ENCODE peak calls at places on chromosome 13, in five cellular contexts. W, N, S, A and I are unnamed samples.

GRCh38 chr13:76148926-76149325 is 512.8 kb downstream of the LMO7 start:
- DNase-seq in N (no peak), A (no peak), S (no peak), W (no peak), I (no peak)

GRCh38 chr13:78138756-78139155 is 220.1 kb upstream of the EDNRB start:
- DNase-seq in S (no peak), N (no peak), A (no peak), W (no peak), I (no peak)

GRCh38 chr13:38045278-38046048 is 175.9 kb upstream of the TRPC4 start:
- DNase-seq in A (no peak), S (no peak), W (peak), N (no peak), I (no peak)

GRCh38 chr13:108176685-108177274 is 38.6 kb downstream of the LIG4 start:
- DNase-seq in W (peak), A (no peak), N (peak), S (no peak), I (no peak)

GRCh38 chr13:53301449-53301848 is 272.8 kb downstream of the OLFM4 start:
- DNase-seq in A (no peak), W (no peak), S (no peak), N (no peak), I (no peak)

GRCh38 chr13:50340566-50341287 is 325.5 kb downstream of the KCNRG start:
- DNase-seq in N (no peak), A (no peak), S (no peak), W (peak), I (no peak)

GRCh38 chr13:49746111-49746510 is 46.4 kb downstream of the KPNA3 start:
- DNase-seq in W (no peak), S (no peak), A (no peak), N (peak), I (no peak)

GRCh38 chr13:41200126-41200525 is 5.8 kb upstream of the KBTBD7 start:
- DNase-seq in N (no peak), A (no peak), W (no peak), S (no peak), I (no peak)

GRCh38 chr13:109790071-109790470 is 3.7 kb upstream of the IRS2 start:
- DNase-seq in N (no peak), S (no peak), W (no peak), A (no peak), I (no peak)

GRCh38 chr13:109792416-109793090 is 6.2 kb upstream of the IRS2 start:
- DNase-seq in N (no peak), A (no peak), S (no peak), W (no peak), I (no peak)

GRCh38 chr13:109788372-109789195 is 2.2 kb upstream of the IRS2 start:
- DNase-seq in S (no peak), W (no peak), N (no peak), A (no peak), I (no peak)

GRCh38 chr13:109789262-109789661 is 2.9 kb upstream of the IRS2 start:
- DNase-seq in S (no peak), N (no peak), A (no peak), W (no peak), I (no peak)

DNA sequence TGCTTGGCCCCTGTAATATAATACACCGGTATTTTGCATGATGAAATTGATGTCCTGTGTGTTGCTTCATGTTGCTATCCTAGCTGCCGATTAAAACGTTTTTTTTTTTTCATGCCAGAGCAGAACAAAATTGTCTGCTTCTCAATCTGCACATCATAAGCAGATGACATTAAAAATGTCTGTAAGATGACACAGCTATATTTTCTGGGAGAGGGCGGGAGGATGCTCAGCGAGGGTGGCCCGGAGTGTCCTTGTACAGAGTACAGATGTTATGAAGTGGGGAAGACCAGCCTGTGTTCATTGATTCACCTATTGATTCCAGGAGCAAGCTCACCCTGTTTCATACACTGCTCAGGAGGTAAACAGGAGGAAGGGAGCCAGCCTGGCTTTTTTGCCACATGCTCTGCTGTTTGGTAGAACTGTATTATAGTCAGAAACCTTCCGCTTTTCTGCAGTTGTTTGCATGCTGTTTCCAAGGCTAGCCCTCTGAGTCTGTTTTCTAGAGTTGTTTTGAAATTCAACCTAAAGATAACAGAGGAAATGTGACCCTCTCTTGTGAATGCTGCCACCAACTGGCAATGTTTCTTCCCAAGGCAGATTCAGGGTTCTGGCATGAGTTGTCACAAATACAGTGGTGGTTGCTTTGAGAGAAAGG is 4.7 kb upstream of the IRS2 start:
- DNase-seq in A (no peak), W (peak), N (no peak), S (no peak), I (no peak)
- TF ChIP-seq CTCF in A (no peak), W (peak), N (peak), S (peak), I (peak)

GRCh38 chr13:24124789-24125476 is 35.6 kb upstream of the SPATA13 start:
- DNase-seq in N (no peak), S (no peak), W (peak), A (no peak), I (no peak)

GRCh38 chr13:24128112-24128511 is 32.4 kb upstream of the SPATA13 start:
- DNase-seq in N (no peak), A (no peak), S (no peak), W (no peak), I (no peak)

GRCh38 chr13:24128962-24129361 is 31.6 kb upstream of the SPATA13 start:
- DNase-seq in S (no peak), W (no peak), N (no peak), A (no peak), I (no peak)

GRCh38 chr13:24130134-24130792 is 30.3 kb upstream of the SPATA13 start:
- DNase-seq in S (no peak), A (no peak), N (no peak), W (no peak), I (no peak)

GRCh38 chr13:24127116-24127631 is 33.3 kb upstream of the SPATA13 start:
- DNase-seq in N (peak), W (no peak), S (peak), A (no peak), I (no peak)
- H3K27ac ChIP-seq in N (no peak), W (no peak), S (peak), A (no peak), I (no peak)

GRCh38 chr13:95341441-95341840 is 40.2 kb upstream of the ABCC4 start:
- DNase-seq in S (no peak), W (no peak), N (no peak), A (no peak), I (no peak)
- H3K4me3 ChIP-seq in S (no peak), W (no peak), N (no peak), A (no peak), I (no peak)

GRCh38 chr13:98144501-98145350 is 1.8 kb downstream of the FARP1 start:
- DNase-seq in N (no peak), W (peak), S (no peak), A (no peak), I (no peak)
- TF ChIP-seq CTCF in N (no peak), W (peak), S (no peak), A (no peak), I (no peak)